ENCODE peak calls at places on chromosome 15, in five cellular contexts. One of them, this sample, is unnamed.

GRCh38 chr15:51160484-51160883 is 65.8 kb upstream of the TNFAIP8L3 start:
- DNase-seq in mesendoderm: no peak
- DNase-seq in SK-N-SH: no peak
- DNase-seq in GM12878: no peak
- DNase-seq in mammary epithelial cell: no peak
- DNase-seq in this sample: no peak

GRCh38 chr15:34708422-34708821 is 46.4 kb downstream of the GJD2 start:
- DNase-seq in mesendoderm: peak; percentile 92
- DNase-seq in mammary epithelial cell: peak; percentile 42
- DNase-seq in GM12878: no peak
- DNase-seq in SK-N-SH: peak; percentile 50
- DNase-seq in this sample: no peak

GRCh38 chr15:41066516-41066915 is 49.6 kb downstream of the INO80 start:
- DNase-seq in mammary epithelial cell: no peak
- DNase-seq in mesendoderm: no peak
- DNase-seq in GM12878: no peak
- DNase-seq in SK-N-SH: no peak
- DNase-seq in this sample: no peak

GRCh38 chr15:62549345-62549970 is 384.4 kb upstream of the C2CD4B start:
- DNase-seq in mesendoderm: peak; percentile 65
- DNase-seq in SK-N-SH: peak; percentile 41
- DNase-seq in mammary epithelial cell: peak; percentile 9
- DNase-seq in GM12878: no peak
- DNase-seq in this sample: no peak

GRCh38 chr15:65198571-65198970 is 12.7 kb downstream of the CILP start:
- DNase-seq in mammary epithelial cell: no peak
- DNase-seq in mesendoderm: no peak
- DNase-seq in GM12878: no peak
- DNase-seq in SK-N-SH: no peak
- DNase-seq in this sample: no peak

GRCh38 chr15:72306211-72306785 is 13.7 kb downstream of the CELF6 start:
- DNase-seq in GM12878: no peak
- DNase-seq in SK-N-SH: peak; percentile 76
- DNase-seq in mammary epithelial cell: no peak
- DNase-seq in mesendoderm: peak; percentile 81
- DNase-seq in this sample: no peak

GRCh38 chr15:100596792-100597191 is 5.2 kb downstream of the LINS1 start:
- DNase-seq in mesendoderm: no peak
- DNase-seq in SK-N-SH: no peak
- DNase-seq in GM12878: peak; percentile 74
- DNase-seq in mammary epithelial cell: peak; percentile 94
- DNase-seq in this sample: no peak

GRCh38 chr15:23565395-23566069 is at the start of gene MKRN3:
- DNase-seq in GM12878: no peak
- DNase-seq in SK-N-SH: peak; percentile 70
- DNase-seq in mammary epithelial cell: no peak
- DNase-seq in mesendoderm: no peak
- DNase-seq in this sample: peak; percentile 71

GRCh38 chr15:90902996-90903732 is at the start of gene MAN2A2:
- DNase-seq in GM12878: no peak
- DNase-seq in SK-N-SH: peak; percentile 82
- DNase-seq in mesendoderm: peak; percentile 74
- DNase-seq in mammary epithelial cell: peak; percentile 40
- DNase-seq in this sample: no peak

GRCh38 chr15:82172506-82172905 is 90.0 kb downstream of the EFL1 start:
- DNase-seq in mammary epithelial cell: peak; percentile 28
- DNase-seq in SK-N-SH: no peak
- DNase-seq in mesendoderm: no peak
- DNase-seq in GM12878: no peak
- DNase-seq in this sample: no peak

GRCh38 chr15:70379938-70380337 is 282.2 kb upstream of the TLE3 start:
- DNase-seq in GM12878: no peak
- DNase-seq in mammary epithelial cell: no peak
- DNase-seq in SK-N-SH: no peak
- DNase-seq in mesendoderm: no peak
- DNase-seq in this sample: no peak

GRCh38 chr15:68208136-68208535 is 3.0 kb upstream of the CALML4 start:
- DNase-seq in mammary epithelial cell: no peak
- DNase-seq in GM12878: no peak
- DNase-seq in mesendoderm: no peak
- DNase-seq in SK-N-SH: no peak
- DNase-seq in this sample: no peak

GRCh38 chr15:67115567-67115966 is 50.2 kb downstream of the SMAD3 start:
- DNase-seq in mesendoderm: no peak
- DNase-seq in mammary epithelial cell: no peak
- DNase-seq in GM12878: no peak
- DNase-seq in SK-N-SH: no peak
- DNase-seq in this sample: no peak

GRCh38 chr15:67116742-67117141 is 51.3 kb downstream of the SMAD3 start:
- DNase-seq in mammary epithelial cell: no peak
- DNase-seq in mesendoderm: peak; percentile 74
- DNase-seq in SK-N-SH: no peak
- DNase-seq in GM12878: no peak
- DNase-seq in this sample: no peak

GRCh38 chr15:67110958-67111864 is 45.8 kb downstream of the SMAD3 start:
- DNase-seq in mesendoderm: no peak
- DNase-seq in SK-N-SH: no peak
- DNase-seq in mammary epithelial cell: no peak
- DNase-seq in GM12878: no peak
- DNase-seq in this sample: no peak

GRCh38 chr15:67114846-67115521 is 49.6 kb downstream of the SMAD3 start:
- DNase-seq in mesendoderm: peak; percentile 46
- DNase-seq in mammary epithelial cell: no peak
- DNase-seq in GM12878: no peak
- DNase-seq in SK-N-SH: no peak
- DNase-seq in this sample: peak; percentile 61

DNA sequence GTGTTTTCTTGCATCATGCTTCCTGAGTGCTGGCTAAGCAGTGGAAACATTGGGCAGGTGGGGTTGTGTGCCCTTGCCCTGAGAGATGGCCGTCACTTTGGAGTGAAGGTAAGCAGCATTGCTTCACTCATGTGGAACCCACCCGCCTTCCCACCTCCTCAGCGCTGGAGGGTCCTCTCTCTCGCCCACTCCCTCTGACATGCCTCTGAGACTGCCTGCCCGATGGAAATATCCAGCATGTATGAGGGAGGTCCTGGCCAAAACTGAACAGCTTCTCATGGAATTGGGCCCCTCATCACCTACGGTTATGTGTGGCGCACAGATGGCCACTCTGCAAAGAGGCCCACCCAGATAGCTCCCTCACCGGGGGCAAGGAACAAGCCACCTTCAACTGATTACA is 48.6 kb downstream of the SMAD3 start:
- DNase-seq in SK-N-SH: no peak
- DNase-seq in GM12878: no peak
- DNase-seq in mesendoderm: no peak
- DNase-seq in mammary epithelial cell: no peak
- DNase-seq in this sample: no peak
- H3K79me2 ChIP-seq in SK-N-SH: peaks cover 96% of the 10 kb centered on the region
- H3K79me2 ChIP-seq in GM12878: peaks cover 68% of the 10 kb centered on the region
- H3K79me2 ChIP-seq in mesendoderm: peaks cover 5% of the 10 kb centered on the region
- H3K79me2 ChIP-seq in mammary epithelial cell: peaks cover 91% of the 10 kb centered on the region
- H3K79me2 ChIP-seq in this sample: peaks cover 90% of the 10 kb centered on the region

GRCh38 chr15:89740137-89740536 is 10.9 kb downstream of the MESP1 start:
- DNase-seq in SK-N-SH: peak; percentile 84
- DNase-seq in mammary epithelial cell: peak; percentile 52
- DNase-seq in mesendoderm: peak; percentile 90
- DNase-seq in GM12878: peak; percentile 43
- DNase-seq in this sample: peak; percentile 61
- H3K4me3 ChIP-seq in SK-N-SH: no peak overlapping the region
- H3K4me3 ChIP-seq in mammary epithelial cell: no peak overlapping the region
- H3K4me3 ChIP-seq in mesendoderm: no peak overlapping the region
- H3K4me3 ChIP-seq in GM12878: no peak overlapping the region
- H3K4me3 ChIP-seq in this sample: no peak overlapping the region

DNA sequence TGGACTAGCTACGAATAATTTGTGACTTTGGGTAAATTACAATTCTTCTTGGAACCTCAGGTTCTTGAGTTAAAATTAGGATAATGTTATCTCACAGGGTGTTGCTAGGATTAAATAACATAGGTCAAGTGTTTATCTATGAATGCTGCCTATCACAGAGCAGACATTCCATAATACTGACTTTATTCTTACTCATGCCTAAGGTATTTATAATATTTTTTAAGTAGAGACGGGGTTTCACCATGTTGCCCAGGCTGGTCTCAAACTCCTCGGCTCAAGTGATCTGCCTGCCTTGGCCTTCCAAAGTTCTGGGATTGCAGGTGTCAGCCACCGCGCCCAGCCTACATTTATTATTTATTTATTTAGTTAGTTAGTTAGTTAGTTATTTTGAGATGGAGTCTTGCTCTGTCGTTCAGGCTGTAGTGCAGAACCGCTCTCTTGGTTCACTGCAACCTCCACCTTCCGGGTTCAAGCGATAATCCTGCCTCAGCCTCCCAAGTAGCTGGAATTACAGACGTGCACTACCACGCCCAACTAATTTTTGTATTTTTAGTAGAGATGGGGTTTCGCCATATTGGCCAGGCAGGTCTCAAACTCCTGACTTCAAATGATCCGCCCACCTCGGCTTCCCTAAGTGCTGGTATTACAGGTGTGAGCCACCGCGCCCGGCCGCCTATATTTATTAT is 742 bp upstream of the ZNF106 start:
- DNase-seq in SK-N-SH: no peak
- DNase-seq in mammary epithelial cell: peak; percentile 41
- DNase-seq in GM12878: no peak
- DNase-seq in mesendoderm: peak; percentile 50
- DNase-seq in this sample: peak; percentile 49
- H3K79me2 ChIP-seq in SK-N-SH: peaks cover 54% of the 10 kb centered on the region
- H3K79me2 ChIP-seq in mammary epithelial cell: peaks cover 53% of the 10 kb centered on the region
- H3K79me2 ChIP-seq in GM12878: peaks cover 52% of the 10 kb centered on the region
- H3K79me2 ChIP-seq in mesendoderm: peaks cover 7% of the 10 kb centered on the region
- H3K79me2 ChIP-seq in this sample: peaks cover 33% of the 10 kb centered on the region

GRCh38 chr15:59206623-59207183 is at the start of gene LDHAL6B:
- DNase-seq in SK-N-SH: no peak
- DNase-seq in mammary epithelial cell: no peak
- DNase-seq in GM12878: no peak
- DNase-seq in mesendoderm: no peak
- DNase-seq in this sample: no peak

GRCh38 chr15:59203572-59203971 is 3.1 kb upstream of the LDHAL6B start:
- DNase-seq in GM12878: no peak
- DNase-seq in mammary epithelial cell: no peak
- DNase-seq in SK-N-SH: no peak
- DNase-seq in mesendoderm: no peak
- DNase-seq in this sample: no peak

GRCh38 chr15:59205839-59206622 is 612 bp upstream of the LDHAL6B start:
- DNase-seq in mesendoderm: no peak
- DNase-seq in GM12878: peak; percentile 5
- DNase-seq in SK-N-SH: no peak
- DNase-seq in mammary epithelial cell: no peak
- DNase-seq in this sample: no peak

GRCh38 chr15:59210186-59210585 is 3.5 kb downstream of the LDHAL6B start:
- DNase-seq in SK-N-SH: no peak
- DNase-seq in mammary epithelial cell: no peak
- DNase-seq in GM12878: no peak
- DNase-seq in mesendoderm: no peak
- DNase-seq in this sample: no peak

GRCh38 chr15:59208850-59209249 is 2.2 kb downstream of the LDHAL6B start:
- DNase-seq in GM12878: no peak
- DNase-seq in mammary epithelial cell: no peak
- DNase-seq in mesendoderm: peak; percentile 6
- DNase-seq in SK-N-SH: no peak
- DNase-seq in this sample: no peak
- H3K4me3 ChIP-seq in GM12878: no peak overlapping the region
- H3K4me3 ChIP-seq in mammary epithelial cell: no peak overlapping the region
- H3K4me3 ChIP-seq in mesendoderm: no peak overlapping the region
- H3K4me3 ChIP-seq in SK-N-SH: no peak overlapping the region
- H3K4me3 ChIP-seq in this sample: no peak overlapping the region

GRCh38 chr15:55398243-55398642 is 9.9 kb downstream of the CCPG1 start:
- DNase-seq in mammary epithelial cell: no peak
- DNase-seq in SK-N-SH: no peak
- DNase-seq in mesendoderm: no peak
- DNase-seq in GM12878: no peak
- DNase-seq in this sample: no peak
- H3K79me2 ChIP-seq in mammary epithelial cell: no peaks in the 10 kb centered on the region
- H3K79me2 ChIP-seq in SK-N-SH: peaks cover 21% of the 10 kb centered on the region
- H3K79me2 ChIP-seq in mesendoderm: no peaks in the 10 kb centered on the region
- H3K79me2 ChIP-seq in GM12878: no peaks in the 10 kb centered on the region
- H3K79me2 ChIP-seq in this sample: peaks cover 9% of the 10 kb centered on the region

This sample was measured in PC-9.